ENCODE peak calls at places on chromosomes 11 and 22, in nine cellular contexts. K, D, T, I, E, F, L, U and Z are unnamed samples.

GRCh38 chr11:71431271-71431670 is 16.9 kb downstream of the DHCR7 start:
- DNase-seq in E (no peak), U (no peak), F (no peak), K (no peak), I (no peak), L (no peak), D (no peak), T (no peak), Z (no peak)

GRCh38 chr22:35785181-35785923 is 67.7 kb downstream of the APOL5 start:
- DNase-seq in E (no peak), U (no peak), F (no peak), D (no peak), K (no peak), L (peak), I (no peak), T (no peak), Z (no peak)

GRCh38 chr11:75924966-75925784 is 110.2 kb downstream of the UVRAG start:
- DNase-seq in T (no peak), D (no peak), E (no peak), I (no peak), U (no peak), K (no peak), F (no peak), L (peak), Z (peak)

GRCh38 chr11:88575876-88576275 is 238.3 kb upstream of the CTSC start:
- DNase-seq in L (no peak), I (no peak), E (no peak), T (no peak), F (no peak), U (no peak), D (no peak), K (no peak), Z (no peak)

GRCh38 chr22:24153353-24153752 is 27.9 kb upstream of the SUSD2 start:
- DNase-seq in U (peak), I (no peak), T (no peak), K (no peak), E (no peak), L (no peak), D (no peak), F (no peak), Z (peak)

GRCh38 chr11:125930076-125930450 is 15.8 kb upstream of the VSIG10L2 start:
- DNase-seq in E (no peak), I (no peak), U (no peak), K (no peak), T (no peak), L (no peak), F (no peak), D (no peak), Z (no peak)

GRCh38 chr11:79466411-79466810 is 25.6 kb upstream of the TENM4 start:
- DNase-seq in L (peak), F (no peak), E (no peak), T (peak), U (no peak), D (no peak), I (no peak), K (no peak), Z (peak)

GRCh38 chr11:14384338-14384737 is 25.4 kb upstream of the RRAS2 start:
- DNase-seq in D (no peak), T (peak), L (peak), F (no peak), E (no peak), I (no peak), K (no peak), U (no peak), Z (peak)

GRCh38 chr11:34745209-34745608 is 124.3 kb downstream of the EHF start:
- DNase-seq in K (no peak), T (no peak), E (no peak), L (no peak), U (no peak), I (no peak), F (no peak), D (no peak), Z (no peak)

GRCh38 chr22:21860640-21861039 is 6.8 kb downstream of the MAPK1 start:
- DNase-seq in D (no peak), T (no peak), E (no peak), I (no peak), F (no peak), U (no peak), L (no peak), K (no peak), Z (no peak)

GRCh38 chr11:14082338-14082737 is 119.8 kb downstream of the SPON1 start:
- DNase-seq in U (no peak), I (no peak), T (no peak), L (peak), D (no peak), K (no peak), E (no peak), F (no peak), Z (no peak)

GRCh38 chr11:117604349-117604995 is 192.5 kb downstream of the DSCAML1 start:
- DNase-seq in U (no peak), I (no peak), K (no peak), L (no peak), F (no peak), D (no peak), T (no peak), E (no peak), Z (no peak)

GRCh38 chr11:134611537-134611936 is 199.5 kb upstream of the B3GAT1 start:
- DNase-seq in U (no peak), D (no peak), T (no peak), K (no peak), F (no peak), I (no peak), E (no peak), L (no peak), Z (no peak)

GRCh38 chr11:121318848-121319834 is 26.6 kb downstream of the SC5D start:
- DNase-seq in E (peak), K (no peak), D (peak), F (no peak), I (peak), T (peak), U (peak), L (peak), Z (peak)

GRCh38 chr22:29339381-29340235 is 24.1 kb upstream of the RASL10A start:
- DNase-seq in I (no peak), K (no peak), U (no peak), L (no peak), E (no peak), F (no peak), T (no peak), D (no peak), Z (no peak)

GRCh38 chr22:45087802-45088201 is 75.9 kb upstream of the NUP50 start:
- DNase-seq in I (no peak), U (no peak), T (no peak), E (no peak), K (no peak), L (no peak), F (no peak), D (no peak), Z (no peak)

GRCh38 chr11:130177782-130178181 is 18.2 kb downstream of the ST14 start:
- DNase-seq in D (no peak), K (no peak), L (no peak), U (no peak), F (no peak), I (no peak), T (no peak), E (no peak), Z (no peak)

GRCh38 chr11:92269021-92269420 is 44.4 kb downstream of the FAT3 start:
- DNase-seq in U (no peak), K (no peak), T (peak), F (no peak), I (peak), E (peak), L (peak), D (no peak), Z (peak)

GRCh38 chr11:91804057-91804456 is 420.6 kb upstream of the FAT3 start:
- DNase-seq in K (no peak), E (peak), D (no peak), I (no peak), T (no peak), U (no peak), F (peak), L (no peak), Z (no peak)

GRCh38 chr11:69515271-69516245 is 34.1 kb downstream of the LINC01488 start:
- DNase-seq in K (no peak), I (no peak), T (no peak), E (no peak), D (no peak), F (no peak), U (no peak), L (no peak), Z (no peak)

GRCh38 chr11:96199563-96200025 is 143.4 kb downstream of the MAML2 start:
- DNase-seq in D (no peak), L (peak), U (no peak), E (no peak), T (no peak), I (no peak), K (no peak), F (no peak), Z (peak)

GRCh38 chr22:46025225-46025972 is 48.4 kb upstream of the WNT7B start:
- DNase-seq in F (no peak), E (no peak), K (peak), T (no peak), U (no peak), D (no peak), L (no peak), I (no peak), Z (no peak)

GRCh38 chr11:47659273-47659672 is 16.9 kb upstream of the MTCH2 start:
- DNase-seq in T (no peak), U (no peak), I (no peak), E (no peak), D (no peak), K (no peak), F (no peak), L (no peak), Z (no peak)

GRCh38 chr11:33311680-33312079 is 54.5 kb downstream of the HIPK3 start:
- DNase-seq in F (no peak), E (no peak), I (no peak), T (no peak), D (no peak), L (no peak), U (no peak), K (no peak), Z (no peak)

GRCh38 chr11:118078972-118079411 is 2.1 kb downstream of the TMPRSS4 start:
- DNase-seq in F (no peak), I (no peak), L (no peak), K (no peak), D (peak), U (no peak), T (no peak), E (no peak), Z (no peak)

GRCh38 chr11:5891216-5891800 is 1.7 kb upstream of the OR52E5 start:
- DNase-seq in T (no peak), U (peak), D (no peak), E (peak), F (no peak), L (peak), I (no peak), K (no peak), Z (no peak)

GRCh38 chr22:47033648-47034000 is 271.2 kb downstream of the TBC1D22A start:
- DNase-seq in T (no peak), K (no peak), E (no peak), D (no peak), L (no peak), I (no peak), F (no peak), U (no peak), Z (no peak)

GRCh38 chr11:47369676-47370075 is 8.7 kb downstream of the SPI1 start:
- DNase-seq in K (no peak), E (no peak), F (no peak), L (no peak), I (no peak), T (no peak), D (no peak), U (no peak), Z (no peak)

GRCh38 chr11:125433454-125434121 is 62.5 kb downstream of the FEZ1 start:
- DNase-seq in K (no peak), F (peak), I (no peak), L (peak), D (peak), E (peak), T (no peak), U (peak), Z (peak)

DNA sequence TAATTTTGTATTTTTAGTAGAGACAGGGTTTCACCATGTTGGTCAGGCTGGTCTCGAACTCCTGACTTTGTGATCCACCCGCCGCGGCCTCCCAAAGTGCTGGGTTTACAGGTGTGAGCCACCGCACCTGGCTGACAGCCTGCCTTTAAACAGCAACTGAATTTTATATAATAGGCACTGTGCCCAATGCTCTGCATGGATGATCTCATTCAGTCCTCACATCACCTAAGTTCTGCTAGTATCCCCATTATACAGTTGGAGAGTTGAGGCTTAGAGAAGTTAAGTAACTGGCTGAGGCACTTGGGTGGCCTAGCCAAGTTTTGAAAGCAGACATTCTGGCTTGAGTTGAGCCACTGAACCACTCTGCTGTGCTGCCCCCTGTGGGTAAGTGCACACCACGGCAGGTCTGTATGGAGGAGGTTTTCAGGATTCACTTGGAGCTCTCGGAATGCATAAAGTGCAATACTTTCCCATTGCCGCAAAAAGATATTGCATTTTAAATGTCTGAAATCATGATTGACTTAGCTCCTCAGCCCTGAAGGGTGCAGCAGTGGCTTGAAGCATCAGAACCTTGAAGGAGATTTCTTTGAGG is 112.4 kb downstream of the LDLRAD3 start:
- DNase-seq in I (no peak), D (peak), L (peak), E (peak), K (peak), F (peak), T (no peak), U (peak), Z (peak)
- TF ChIP-seq CTCF in I (peak), D (peak), L (peak), E (peak), K (peak), F (peak), T (peak), U (peak), Z (peak)

DNA sequence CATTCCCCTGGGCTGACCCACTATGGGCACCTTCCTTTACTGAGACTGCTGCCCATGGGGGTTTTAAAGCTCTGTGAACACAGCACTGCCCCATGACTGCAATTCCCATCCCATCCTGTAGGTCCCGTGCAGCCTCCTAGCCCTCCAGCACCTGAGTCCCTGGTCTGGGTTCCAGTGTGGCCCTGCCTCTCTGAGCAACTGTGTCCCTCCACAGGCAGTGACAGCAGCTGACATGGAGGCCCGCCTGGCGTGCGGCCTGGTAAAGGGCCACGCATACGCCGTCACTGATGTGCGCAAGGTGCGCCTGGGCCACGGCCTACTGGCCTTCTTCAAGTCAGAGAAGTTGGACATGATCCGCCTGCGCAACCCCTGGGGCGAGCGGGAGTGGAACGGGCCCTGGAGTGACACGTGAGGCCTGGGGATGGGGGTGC is 12.6 kb downstream of the OMP start:
- DNase-seq in U (no peak), D (no peak), F (peak), I (no peak), K (peak), T (no peak), E (peak), L (no peak), Z (no peak)
- TF ChIP-seq CTCF in U (peak), D (no peak), F (peak), I (peak), K (no peak), T (peak), E (no peak), L (no peak), Z (peak)

GRCh38 chr11:111454561-111455192 is 57.5 kb downstream of the BTG4 start:
- DNase-seq in F (peak), D (peak), U (peak), K (no peak), T (peak), I (no peak), E (peak), L (peak), Z (peak)
- TF ChIP-seq CTCF in F (peak), D (peak), U (peak), K (no peak), T (peak), I (peak), E (peak), L (peak), Z (peak)

GRCh38 chr11:114262681-114263509 is 33.3 kb upstream of the NNMT start:
- DNase-seq in T (no peak), F (peak), U (no peak), E (peak), K (no peak), D (peak), L (peak), I (no peak), Z (peak)
- TF ChIP-seq CTCF in T (peak), F (peak), U (peak), E (peak), K (peak), D (peak), L (peak), I (peak), Z (peak)

GRCh38 chr11:3050386-3051325 is 6.6 kb downstream of the CARS1 start:
- DNase-seq in I (no peak), T (no peak), L (no peak), F (no peak), U (no peak), D (no peak), E (no peak), K (no peak), Z (no peak)

GRCh38 chr11:3052109-3052479 is 5.1 kb downstream of the CARS1 start:
- DNase-seq in U (peak), E (no peak), L (no peak), F (no peak), T (no peak), D (no peak), K (no peak), I (no peak), Z (no peak)

GRCh38 chr11:3051435-3052108 is 5.7 kb downstream of the CARS1 start:
- DNase-seq in T (no peak), F (no peak), I (no peak), U (no peak), D (no peak), K (no peak), E (no peak), L (no peak), Z (no peak)

GRCh38 chr11:3047637-3048036 is 9.6 kb downstream of the CARS1 start:
- DNase-seq in E (no peak), U (no peak), I (no peak), L (no peak), K (no peak), D (no peak), F (no peak), T (no peak), Z (no peak)

DNA sequence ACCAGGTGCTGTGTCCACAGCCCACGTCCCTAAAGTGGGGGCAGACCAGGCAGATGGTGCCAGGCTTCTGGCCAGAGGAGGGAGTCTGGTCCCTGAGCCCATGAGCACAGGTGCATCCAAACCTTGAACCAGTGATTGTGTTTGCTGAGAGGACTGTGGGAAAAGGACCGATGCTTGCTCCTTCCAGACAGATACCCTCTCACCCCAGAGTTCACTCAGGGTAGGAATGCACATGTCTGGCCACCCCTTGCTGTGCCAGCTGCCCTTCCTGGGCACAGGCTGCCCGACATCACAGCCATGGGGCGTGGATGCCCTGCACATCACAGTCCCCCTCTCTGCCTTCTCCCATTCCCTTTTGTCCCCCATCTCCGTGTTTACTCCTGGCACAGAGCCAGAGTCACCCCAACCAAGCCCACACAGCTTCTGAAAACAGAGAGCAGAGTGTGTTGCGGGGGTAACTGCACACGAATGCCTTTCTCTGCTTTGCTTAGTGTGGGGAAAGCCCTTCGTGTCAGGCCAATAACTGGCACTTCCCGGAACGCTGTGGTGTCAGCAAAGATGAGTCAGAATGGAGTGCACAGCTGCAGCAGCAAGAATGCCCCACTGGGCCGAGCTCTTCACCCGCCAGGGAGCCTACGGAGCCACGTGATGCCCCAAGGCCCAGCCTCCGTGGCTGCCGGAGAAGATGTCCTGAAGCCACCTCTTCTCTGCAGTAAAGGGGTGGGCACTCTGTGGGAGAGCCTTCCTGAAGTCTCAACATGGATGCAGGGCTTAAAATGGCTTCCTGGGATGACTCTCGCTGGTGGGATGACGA is 7.6 kb downstream of the CARS1 start:
- DNase-seq in I (peak), K (peak), D (no peak), T (peak), E (peak), U (peak), F (no peak), L (peak), Z (peak)
- TF ChIP-seq CTCF in I (peak), K (no peak), D (no peak), T (peak), E (peak), U (peak), F (no peak), L (peak), Z (peak)

GRCh38 chr11:2088284-2088683 is 50.9 kb downstream of the IGF2 start:
- DNase-seq in E (no peak), D (no peak), F (peak), T (no peak), U (no peak), L (no peak), I (no peak), K (no peak), Z (no peak)

GRCh38 chr11:2091112-2091746 is 48.0 kb downstream of the IGF2 start:
- DNase-seq in T (no peak), E (no peak), I (no peak), K (no peak), L (no peak), D (no peak), U (no peak), F (peak), Z (no peak)

GRCh38 chr11:2090172-2091111 is 48.7 kb downstream of the IGF2 start:
- DNase-seq in I (no peak), F (peak), D (no peak), E (no peak), T (no peak), K (no peak), L (no peak), U (no peak), Z (no peak)

GRCh38 chr11:2089536-2090165 is 49.5 kb downstream of the IGF2 start:
- DNase-seq in T (no peak), I (no peak), F (peak), U (peak), D (no peak), K (no peak), L (peak), E (peak), Z (peak)

GRCh38 chr11:2088746-2089535 is 50.2 kb downstream of the IGF2 start:
- DNase-seq in E (peak), U (no peak), T (no peak), D (no peak), K (no peak), L (no peak), F (peak), I (no peak), Z (no peak)
- TF ChIP-seq CTCF in E (no peak), U (no peak), T (peak), D (peak), K (no peak), L (no peak), F (peak), I (peak), Z (peak)

GRCh38 chr11:97516688-97517087 is 1126.9 kb downstream of the JRKL start:
- DNase-seq in U (no peak), D (no peak), F (no peak), L (no peak), E (no peak), T (no peak), K (no peak), I (no peak), Z (no peak)
- TF ChIP-seq CTCF in U (peak), D (no peak), F (peak), L (no peak), E (no peak), T (no peak), K (no peak), I (no peak), Z (no peak)

DNA sequence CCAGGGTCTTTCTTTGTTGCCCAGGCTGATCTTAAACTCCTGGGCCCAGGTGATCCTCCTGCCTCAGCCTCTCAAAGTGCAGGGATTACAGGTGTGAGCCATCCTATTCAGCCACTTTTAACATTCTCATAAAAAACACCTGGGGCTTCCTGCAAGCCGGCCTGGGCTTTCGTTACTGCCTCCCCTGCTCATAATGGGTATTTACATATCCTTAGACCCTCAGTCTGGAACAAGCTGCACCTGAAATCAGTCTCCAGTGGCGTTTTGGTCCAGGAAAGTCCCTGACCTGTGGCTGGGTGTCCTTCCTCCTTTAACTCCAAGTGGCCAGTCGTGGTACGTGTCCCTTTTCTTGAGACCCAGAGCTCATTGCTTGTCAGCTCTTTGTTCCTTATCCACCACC is 320.7 kb downstream of the TMEM135 start:
- DNase-seq in F (no peak), U (peak), T (no peak), K (no peak), I (no peak), D (no peak), E (no peak), L (no peak), Z (no peak)
- TF ChIP-seq CTCF in F (no peak), U (no peak), T (no peak), K (no peak), I (no peak), D (no peak), E (no peak), L (no peak), Z (no peak)